ENCODE peak calls at places on chromosomes 4 and X, in five cellular contexts. C is HTR-8/SVneo, D is pons, H is mucosa of descending colon, Z is NCI-H345. V is an unnamed sample.

GRCh38 chr4:169663894-169664293 is 43.5 kb downstream of the CLCN3 start:
- DNase-seq in C (no peak), D (peak; percentile 73), H (no peak), Z (no peak), V (no peak)

GRCh38 chr4:79651516-79651915 is 243.5 kb upstream of the GK2 start:
- DNase-seq in C (no peak), D (no peak), H (no peak), Z (no peak), V (no peak)

GRCh38 chrX:30858098-30858497 is 31.0 kb downstream of the TAB3 start:
- DNase-seq in C (no peak), D (no peak), H (no peak), Z (no peak), V (no peak)

GRCh38 chr4:52192697-52193096 is 141.6 kb downstream of the SPATA18 start:
- DNase-seq in C (no peak), D (no peak), H (no peak), Z (no peak), V (no peak)

GRCh38 chrX:22486326-22486725 is 213.6 kb downstream of the CBLL2 start:
- DNase-seq in C (no peak), D (no peak), H (no peak), Z (no peak), V (no peak)

GRCh38 chrX:24760601-24761000 is 66.9 kb downstream of the POLA1 start:
- DNase-seq in C (no peak), D (no peak), H (no peak), Z (no peak), V (no peak)

GRCh38 chr4:67292045-67292444 is 253.3 kb downstream of the CENPC start:
- DNase-seq in C (no peak), D (no peak), H (no peak), Z (no peak), V (no peak)

GRCh38 chrX:154351183-154352011 is 23.0 kb downstream of the FLNA start:
- DNase-seq in C (no peak), D (no peak), H (peak; percentile 65), Z (no peak), V (no peak)

GRCh38 chr4:23887989-23888388 is 1.9 kb downstream of the PPARGC1A start:
- DNase-seq in C (no peak), D (no peak), H (peak; percentile 37), Z (no peak), V (no peak)

GRCh38 chr4:112813790-112814189 is 176.8 kb downstream of the LARP7 start:
- DNase-seq in C (no peak), D (no peak), H (no peak), Z (no peak), V (no peak)

GRCh38 chr4:159280442-159281172 is 177.7 kb downstream of the RAPGEF2 start:
- DNase-seq in C (no peak), D (no peak), H (peak; percentile 26), Z (peak; percentile 7), V (peak; percentile 23)

GRCh38 chr4:169099775-169100180 is 89.7 kb upstream of the CBR4 start:
- DNase-seq in C (no peak), D (peak; percentile 22), H (no peak), Z (no peak), V (no peak)

GRCh38 chr4:1038948-1039492 is 27.6 kb downstream of the FGFRL1 start:
- DNase-seq in C (no peak), D (no peak), H (no peak), Z (no peak), V (no peak)

GRCh38 chrX:68829594-68830485 is 1.0 kb downstream of the EFNB1 start:
- DNase-seq in C (no peak), D (no peak), H (peak; percentile 24), Z (no peak), V (no peak)

GRCh38 chrX:118271770-118272169 is 74.1 kb upstream of the WDR44 start:
- DNase-seq in C (no peak), D (no peak), H (no peak), Z (no peak), V (no peak)

GRCh38 chr4:2290974-2291704 is 29.2 kb upstream of the MXD4 start:
- DNase-seq in C (no peak), D (no peak), H (peak; percentile 29), Z (no peak), V (no peak)